ENCODE peak calls at places on chromosomes 4 and X, in five cellular contexts. V is mesothelial cell of epicardium, P is pancreas, W is IMR-90, Y is natural killer cell. N is an unnamed sample.
A peak's percentile ranks its signal among the peaks of the same experiment; 100 is the strongest.

GRCh38 chrX:86051741-86052140 is 4.4 kb upstream of the CHM start:
- DNase-seq in V (no peak), W (no peak), P (no peak), Y (no peak), N (no peak)

GRCh38 chr4:119589165-119589564 is 39.4 kb downstream of the PDE5A start:
- DNase-seq in P (no peak), Y (no peak), V (no peak), W (peak; percentile 60), N (no peak)

GRCh38 chr4:3316146-3316545 is 23.3 kb downstream of the RGS12 start:
- DNase-seq in W (no peak), Y (no peak), P (no peak), V (no peak), N (no peak)

GRCh38 chr4:15436515-15436914 is 8.7 kb downstream of the C1QTNF7 start:
- DNase-seq in V (no peak), P (no peak), W (peak; percentile 71), Y (no peak), N (no peak)

GRCh38 chr4:171022698-171023378 is 790.4 kb upstream of the GALNTL6 start:
- DNase-seq in P (no peak), V (no peak), W (no peak), Y (no peak), N (no peak)

GRCh38 chr4:39319678-39320077 is 46.5 kb downstream of the RFC1 start:
- DNase-seq in P (no peak), V (no peak), W (peak; percentile 90), Y (no peak), N (no peak)

GRCh38 chr4:189792819-189793618 is 147.7 kb upstream of the FRG1 start:
- DNase-seq in V (no peak), Y (peak; percentile 21), W (peak; percentile 65), P (peak; percentile 80), N (peak; percentile 78)

GRCh38 chrX:68934922-68935321 is 106.1 kb downstream of the EFNB1 start:
- DNase-seq in Y (no peak), P (no peak), W (no peak), V (no peak), N (no peak)

GRCh38 chrX:30888526-30889146 is 418 bp downstream of the TAB3 start:
- DNase-seq in Y (no peak), P (peak; percentile 62), W (no peak), V (peak; percentile 19), N (no peak)

GRCh38 chr4:73653695-73654106 is 33.5 kb upstream of the RASSF6 start:
- DNase-seq in V (no peak), W (peak; percentile 62), P (peak; percentile 74), Y (no peak), N (no peak)

GRCh38 chrX:43861750-43862149 is 20.5 kb downstream of the MAOB start:
- DNase-seq in Y (no peak), V (no peak), W (no peak), P (no peak), N (no peak)

GRCh38 chr4:5660185-5660584 is 48.2 kb downstream of the EVC2 start:
- DNase-seq in Y (no peak), P (no peak), W (peak; percentile 52), V (no peak), N (no peak)

GRCh38 chr4:15682340-15682725 is 706 bp downstream of the FAM200B start:
- DNase-seq in W (no peak), Y (no peak), P (no peak), V (no peak), N (no peak)

DNA sequence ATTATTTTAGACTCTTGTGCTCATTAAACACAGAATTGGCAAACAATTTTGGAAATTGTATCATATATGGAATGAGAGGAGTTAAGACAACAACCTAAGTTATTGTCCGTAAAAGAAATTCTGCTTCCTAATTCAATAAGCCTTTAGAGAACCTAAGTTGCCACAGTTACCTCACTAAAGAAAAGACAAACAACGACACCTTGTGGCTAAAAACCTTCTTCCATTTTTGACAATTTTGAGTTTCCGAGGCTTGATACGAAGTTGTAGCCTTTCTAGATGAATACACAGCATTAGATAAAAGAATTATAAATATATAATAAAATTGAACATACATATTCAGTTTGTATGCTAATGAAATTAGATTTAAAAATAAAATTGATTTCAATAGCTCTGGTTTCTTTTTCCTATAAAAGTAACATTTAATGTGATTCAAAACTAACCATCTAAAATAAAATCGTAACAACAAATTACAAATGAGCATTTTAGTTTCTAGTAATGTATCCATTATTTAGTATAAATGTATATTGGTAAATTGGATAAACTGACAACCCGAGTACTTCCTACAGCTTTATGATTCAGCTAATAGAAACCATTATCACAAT is 275.1 kb downstream of the GPM6A start:
- DNase-seq in V (no peak), W (peak; percentile 62), P (no peak), Y (no peak), N (no peak)
- TF ChIP-seq CTCF in V (peak; percentile 75), W (peak; percentile 58), P (peak; percentile 36), Y (no peak), N (peak; percentile 12)

GRCh38 chr4:154911097-154911496 is 130.0 kb downstream of the RBM46 start:
- DNase-seq in P (no peak), Y (no peak), W (peak; percentile 2), V (no peak), N (no peak)
- TF ChIP-seq CTCF in P (no peak), Y (no peak), W (peak; percentile 27), V (no peak), N (no peak)

DNA sequence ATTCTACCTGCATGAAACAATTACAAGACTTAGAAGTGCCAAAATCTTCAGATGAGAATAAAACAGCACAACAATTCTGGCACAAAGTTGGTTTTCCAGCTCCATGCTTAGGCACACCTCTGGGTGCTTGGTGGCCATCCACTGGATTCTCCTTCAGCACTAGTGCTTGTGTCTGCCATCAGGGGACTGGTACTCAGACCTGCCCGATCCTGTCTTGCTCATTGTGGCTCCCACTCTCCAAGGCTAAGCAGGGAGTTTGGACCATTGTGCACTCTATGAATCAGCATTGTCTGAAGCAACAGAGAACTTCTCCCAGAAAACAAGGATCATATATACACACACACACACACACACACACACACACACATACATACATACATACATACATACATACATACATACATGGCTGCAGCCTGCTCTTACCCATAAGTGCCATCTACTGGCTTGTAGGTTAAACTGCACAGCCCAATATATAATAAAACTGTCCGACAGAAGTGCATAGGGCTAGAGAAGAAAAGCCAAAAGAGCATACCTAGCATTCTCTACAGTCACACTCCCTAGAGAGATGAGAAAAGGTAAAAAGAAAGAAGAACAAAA is 345.3 kb upstream of the LCORL start:
- DNase-seq in W (peak; percentile 6), V (no peak), P (no peak), Y (no peak), N (no peak)
- TF ChIP-seq CTCF in W (peak; percentile 37), V (no peak), P (peak; percentile 34), Y (no peak), N (peak; percentile 14)

DNA sequence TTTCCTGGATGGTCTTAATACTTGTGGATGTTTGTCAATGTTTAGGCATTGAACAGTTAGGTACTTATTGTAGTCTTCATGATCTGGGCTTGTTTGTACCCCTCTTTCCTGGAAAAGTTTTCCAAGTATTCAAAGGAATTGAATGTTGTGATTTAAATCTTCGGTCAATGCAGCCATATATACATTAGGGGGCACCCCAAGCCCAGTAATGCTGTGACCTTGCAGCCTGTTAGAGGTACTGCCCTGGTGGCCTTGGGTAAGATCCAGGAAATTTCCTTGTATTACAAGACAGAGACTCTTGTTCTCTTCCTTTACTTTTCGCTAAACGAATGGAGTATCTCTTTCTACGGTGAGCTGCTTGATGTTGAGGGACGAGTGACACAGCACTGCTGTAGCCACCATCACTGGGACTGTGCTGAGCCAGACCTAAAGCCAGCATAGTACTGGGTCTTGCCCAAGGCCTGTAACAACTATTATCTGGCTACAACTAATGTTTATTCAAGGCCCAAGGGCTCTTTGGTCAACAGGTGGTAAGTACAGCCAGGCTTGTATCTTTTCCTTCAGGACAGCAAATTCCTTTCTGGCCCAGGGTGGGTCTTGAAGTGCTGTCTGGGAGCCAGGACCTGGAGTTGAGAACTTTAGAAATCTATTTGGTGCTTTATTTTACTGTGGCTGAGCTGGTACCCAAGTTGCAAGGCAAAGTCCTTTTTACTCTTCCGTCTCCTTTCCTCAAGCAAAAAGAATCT is 118.3 kb upstream of the ATOH1 start:
- DNase-seq in P (no peak), W (no peak), Y (no peak), V (no peak), N (no peak)
- TF ChIP-seq CTCF in P (no peak), W (no peak), Y (no peak), V (no peak), N (no peak)

GRCh38 chr4:54661686-54662085 is 3.9 kb downstream of the KIT start:
- DNase-seq in Y (no peak), P (no peak), V (no peak), W (peak; percentile 92), N (no peak)
- TF ChIP-seq CTCF in Y (no peak), P (no peak), V (no peak), W (no peak), N (no peak)

DNA sequence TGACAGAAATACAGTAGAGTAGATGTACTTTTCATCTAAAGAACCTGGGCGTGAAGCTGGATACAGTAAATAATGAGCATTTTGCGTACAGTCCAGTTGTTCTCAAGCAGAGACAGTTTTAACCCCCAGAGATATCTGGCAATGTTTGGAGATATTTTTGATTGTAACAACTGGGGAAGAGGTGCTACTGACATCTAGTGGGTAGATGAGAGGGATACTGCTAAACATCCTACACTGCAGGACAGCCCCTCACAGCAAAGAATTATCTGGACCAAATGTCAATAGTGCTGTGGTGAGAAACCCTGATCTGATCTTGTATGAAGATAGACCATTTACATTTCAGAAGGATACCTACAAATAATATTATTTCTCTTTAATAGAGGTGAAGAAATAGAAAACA is 200.2 kb upstream of the FAM47A start:
- DNase-seq in V (no peak), W (no peak), P (no peak), Y (no peak), N (no peak)
- TF ChIP-seq CTCF in V (no peak), W (peak; percentile 4), P (no peak), Y (no peak), N (no peak)

N was measured in CD14-positive monocyte.